ENCODE peak calls at places on chromosomes 11 and 22, in eight cellular contexts. One of them, this sample, is unnamed. For H3K79me2, the result is how much of the 10 kb centered on the place peaks cover.

GRCh38 chr11:101523634-101524260 is 60.1 kb downstream of the TRPC6 start:
- DNase-seq in PC-3: no peak
- DNase-seq in GM23248: no peak
- DNase-seq in PC-9: no peak
- DNase-seq in hepatocyte: no peak
- DNase-seq in GM23338: peak
- DNase-seq in H9: no peak
- DNase-seq in mammary epithelial cell: peak
- DNase-seq in this sample: no peak

GRCh38 chr11:10304495-10305261 is at the start of gene ADM:
- DNase-seq in GM23338: peak
- DNase-seq in PC-9: peak
- DNase-seq in mammary epithelial cell: peak
- DNase-seq in GM23248: peak
- DNase-seq in H9: peak
- DNase-seq in hepatocyte: peak
- DNase-seq in PC-3: peak
- DNase-seq in this sample: no peak

GRCh38 chr11:43992834-43993637 is 50.6 kb downstream of the C11orf96 start:
- DNase-seq in hepatocyte: no peak
- DNase-seq in PC-9: no peak
- DNase-seq in H9: no peak
- DNase-seq in PC-3: no peak
- DNase-seq in mammary epithelial cell: no peak
- DNase-seq in GM23248: peak
- DNase-seq in GM23338: no peak
- DNase-seq in this sample: no peak

GRCh38 chr22:27820896-27821866 is 19.6 kb upstream of the MN1 start:
- DNase-seq in mammary epithelial cell: peak
- DNase-seq in GM23338: no peak
- DNase-seq in PC-9: no peak
- DNase-seq in GM23248: peak
- DNase-seq in PC-3: no peak
- DNase-seq in H9: no peak
- DNase-seq in hepatocyte: no peak
- DNase-seq in this sample: no peak

GRCh38 chr11:118877487-118878173 is 6.1 kb upstream of the CXCR5 start:
- DNase-seq in PC-9: no peak
- DNase-seq in H9: no peak
- DNase-seq in PC-3: no peak
- DNase-seq in hepatocyte: no peak
- DNase-seq in GM23248: no peak
- DNase-seq in mammary epithelial cell: no peak
- DNase-seq in GM23338: no peak
- DNase-seq in this sample: no peak

GRCh38 chr11:2797181-2797711 is 88.3 kb downstream of the CDKN1C start:
- DNase-seq in PC-9: no peak
- DNase-seq in GM23338: no peak
- DNase-seq in hepatocyte: no peak
- DNase-seq in PC-3: no peak
- DNase-seq in H9: peak
- DNase-seq in mammary epithelial cell: peak
- DNase-seq in GM23248: no peak
- DNase-seq in this sample: no peak

GRCh38 chr22:36891646-36892045 is 21.8 kb upstream of the CSF2RB start:
- DNase-seq in PC-3: no peak
- DNase-seq in hepatocyte: no peak
- DNase-seq in mammary epithelial cell: no peak
- DNase-seq in H9: no peak
- DNase-seq in GM23338: no peak
- DNase-seq in PC-9: no peak
- DNase-seq in GM23248: no peak
- DNase-seq in this sample: no peak

GRCh38 chr11:117366183-117366582 is 38.5 kb downstream of the CEP164 start:
- DNase-seq in mammary epithelial cell: no peak
- DNase-seq in PC-3: no peak
- DNase-seq in H9: no peak
- DNase-seq in hepatocyte: no peak
- DNase-seq in GM23338: no peak
- DNase-seq in PC-9: no peak
- DNase-seq in GM23248: no peak
- DNase-seq in this sample: no peak

GRCh38 chr22:21972806-21973205 is 9.8 kb downstream of the TOP3B start:
- DNase-seq in GM23338: no peak
- DNase-seq in PC-9: no peak
- DNase-seq in GM23248: no peak
- DNase-seq in mammary epithelial cell: no peak
- DNase-seq in H9: no peak
- DNase-seq in hepatocyte: no peak
- DNase-seq in PC-3: no peak
- DNase-seq in this sample: no peak

GRCh38 chr11:27085605-27086004 is 45.0 kb downstream of the BBOX1 start:
- DNase-seq in hepatocyte: no peak
- DNase-seq in PC-3: no peak
- DNase-seq in H9: no peak
- DNase-seq in GM23338: no peak
- DNase-seq in mammary epithelial cell: no peak
- DNase-seq in GM23248: no peak
- DNase-seq in PC-9: no peak
- DNase-seq in this sample: no peak

GRCh38 chr11:86676533-86677154 is 4.2 kb upstream of the ME3 start:
- DNase-seq in PC-9: no peak
- DNase-seq in PC-3: peak
- DNase-seq in hepatocyte: peak
- DNase-seq in GM23338: peak
- DNase-seq in GM23248: peak
- DNase-seq in H9: peak
- DNase-seq in mammary epithelial cell: no peak
- DNase-seq in this sample: peak

GRCh38 chr11:107496011-107496410 is 38.4 kb upstream of the CWF19L2 start:
- DNase-seq in PC-3: peak
- DNase-seq in GM23248: peak
- DNase-seq in PC-9: peak
- DNase-seq in mammary epithelial cell: peak
- DNase-seq in GM23338: no peak
- DNase-seq in H9: no peak
- DNase-seq in hepatocyte: no peak
- DNase-seq in this sample: no peak

GRCh38 chr11:47495856-47496217 is 46.9 kb upstream of the RAPSN start:
- DNase-seq in mammary epithelial cell: no peak
- DNase-seq in PC-3: no peak
- DNase-seq in GM23248: peak
- DNase-seq in PC-9: no peak
- DNase-seq in H9: no peak
- DNase-seq in GM23338: no peak
- DNase-seq in hepatocyte: no peak
- DNase-seq in this sample: no peak

GRCh38 chr11:47498584-47499152 is 49.7 kb upstream of the RAPSN start:
- DNase-seq in GM23338: no peak
- DNase-seq in H9: no peak
- DNase-seq in mammary epithelial cell: no peak
- DNase-seq in PC-9: no peak
- DNase-seq in hepatocyte: no peak
- DNase-seq in GM23248: no peak
- DNase-seq in PC-3: no peak
- DNase-seq in this sample: no peak

GRCh38 chr11:47498149-47498548 is 49.2 kb upstream of the RAPSN start:
- DNase-seq in PC-3: no peak
- DNase-seq in GM23248: no peak
- DNase-seq in hepatocyte: no peak
- DNase-seq in PC-9: no peak
- DNase-seq in GM23338: no peak
- DNase-seq in H9: no peak
- DNase-seq in mammary epithelial cell: no peak
- DNase-seq in this sample: no peak

GRCh38 chr11:47496808-47497207 is 47.9 kb upstream of the RAPSN start:
- DNase-seq in PC-9: no peak
- DNase-seq in H9: no peak
- DNase-seq in GM23338: no peak
- DNase-seq in mammary epithelial cell: no peak
- DNase-seq in PC-3: no peak
- DNase-seq in hepatocyte: no peak
- DNase-seq in GM23248: no peak
- DNase-seq in this sample: no peak

DNA sequence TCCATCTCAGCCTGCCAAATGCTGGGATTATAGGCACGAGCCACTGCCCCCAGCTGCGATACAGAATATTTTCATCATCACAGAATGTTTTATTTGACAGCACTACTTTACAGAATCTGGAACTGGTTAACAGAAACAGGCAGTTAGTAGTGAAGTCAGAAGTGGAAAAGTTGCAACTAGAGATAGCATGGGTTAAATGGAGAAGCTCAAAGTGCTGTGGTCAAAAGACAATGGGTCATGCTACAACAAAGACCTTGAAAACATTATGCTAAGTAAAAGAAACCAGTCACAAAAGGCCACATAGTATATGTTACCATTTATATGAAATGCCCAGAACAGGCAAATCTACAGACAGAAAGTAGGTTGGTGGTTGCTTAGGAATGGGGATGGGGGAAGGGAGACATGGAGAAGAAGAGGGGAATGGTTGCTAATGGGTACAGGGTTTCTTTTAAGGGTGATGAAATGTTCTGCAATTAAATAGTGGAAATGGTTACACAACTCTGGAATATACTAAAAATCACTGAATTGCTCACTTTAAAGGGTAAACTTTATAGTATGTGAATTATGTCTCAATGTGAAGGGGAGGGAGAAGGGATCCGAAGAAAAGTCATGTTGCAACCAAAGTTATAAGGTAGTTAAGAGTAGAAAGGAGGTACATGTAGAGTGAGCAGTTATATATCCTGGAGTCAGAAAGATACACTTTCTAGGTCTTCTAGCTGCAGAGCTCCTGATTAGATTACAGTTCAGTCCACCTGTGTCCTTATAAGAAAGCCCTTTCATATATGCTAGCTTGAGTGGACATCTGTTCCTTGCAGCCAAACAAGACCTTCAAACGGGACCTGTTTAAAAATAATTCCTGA is 46.3 kb upstream of the RAPSN start:
- DNase-seq in PC-9: no peak
- DNase-seq in PC-3: no peak
- DNase-seq in H9: no peak
- DNase-seq in hepatocyte: no peak
- DNase-seq in mammary epithelial cell: no peak
- DNase-seq in GM23338: no peak
- DNase-seq in GM23248: peak
- DNase-seq in this sample: no peak
- H3K79me2 ChIP-seq in PC-9: half or more
- H3K79me2 ChIP-seq in PC-3: half or more
- H3K79me2 ChIP-seq in H9: under half
- H3K79me2 ChIP-seq in hepatocyte: half or more
- H3K79me2 ChIP-seq in mammary epithelial cell: half or more
- H3K79me2 ChIP-seq in GM23338: half or more
- H3K79me2 ChIP-seq in GM23248: half or more
- H3K79me2 ChIP-seq in this sample: under half

GRCh38 chr11:64340671-64341335 is 799 bp downstream of the CCDC88B start:
- DNase-seq in PC-9: no peak
- DNase-seq in GM23248: peak
- DNase-seq in mammary epithelial cell: no peak
- DNase-seq in hepatocyte: peak
- DNase-seq in H9: peak
- DNase-seq in PC-3: no peak
- DNase-seq in GM23338: peak
- DNase-seq in this sample: peak
- H3K79me2 ChIP-seq in PC-9: under half
- H3K79me2 ChIP-seq in GM23248: under half
- H3K79me2 ChIP-seq in mammary epithelial cell: under half
- H3K79me2 ChIP-seq in hepatocyte: under half
- H3K79me2 ChIP-seq in H9: under half
- H3K79me2 ChIP-seq in PC-3: under half
- H3K79me2 ChIP-seq in GM23338: under half
- H3K79me2 ChIP-seq in this sample: under half

GRCh38 chr11:67167086-67167485 is 48.0 kb downstream of the KDM2A start:
- DNase-seq in hepatocyte: no peak
- DNase-seq in H9: no peak
- DNase-seq in PC-3: no peak
- DNase-seq in GM23248: peak
- DNase-seq in PC-9: no peak
- DNase-seq in GM23338: no peak
- DNase-seq in mammary epithelial cell: no peak
- DNase-seq in this sample: no peak

GRCh38 chr11:67165595-67165994 is 46.5 kb downstream of the KDM2A start:
- DNase-seq in mammary epithelial cell: no peak
- DNase-seq in hepatocyte: no peak
- DNase-seq in PC-9: no peak
- DNase-seq in GM23338: no peak
- DNase-seq in PC-3: no peak
- DNase-seq in H9: no peak
- DNase-seq in GM23248: no peak
- DNase-seq in this sample: no peak

GRCh38 chr11:67163006-67163405 is 43.9 kb downstream of the KDM2A start:
- DNase-seq in H9: no peak
- DNase-seq in PC-9: no peak
- DNase-seq in GM23338: no peak
- DNase-seq in GM23248: no peak
- DNase-seq in mammary epithelial cell: no peak
- DNase-seq in PC-3: no peak
- DNase-seq in hepatocyte: no peak
- DNase-seq in this sample: no peak

DNA sequence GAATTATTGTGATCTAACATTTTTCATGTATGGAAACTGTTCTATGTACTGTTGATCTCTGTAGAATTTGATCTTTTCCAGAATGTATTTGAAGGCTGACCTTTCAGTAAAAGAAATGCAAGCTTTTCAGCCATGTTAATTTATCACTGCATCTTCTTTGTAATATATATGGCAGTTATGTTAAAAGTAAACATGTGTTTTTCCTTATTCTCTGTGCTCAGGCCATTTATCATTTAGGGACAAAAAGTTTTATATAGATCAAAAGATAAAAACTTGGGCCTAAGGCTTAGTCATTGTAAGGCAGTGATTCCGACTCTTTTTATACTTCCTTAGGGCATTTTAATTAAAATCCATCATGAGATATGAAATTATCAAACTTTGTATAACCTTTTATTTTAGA is 48.7 kb downstream of the KDM2A start:
- DNase-seq in hepatocyte: no peak
- DNase-seq in PC-3: peak
- DNase-seq in GM23338: no peak
- DNase-seq in GM23248: peak
- DNase-seq in mammary epithelial cell: no peak
- DNase-seq in PC-9: no peak
- DNase-seq in H9: no peak
- DNase-seq in this sample: no peak
- H3K79me2 ChIP-seq in hepatocyte: half or more
- H3K79me2 ChIP-seq in PC-3: half or more
- H3K79me2 ChIP-seq in GM23338: half or more
- H3K79me2 ChIP-seq in GM23248: half or more
- H3K79me2 ChIP-seq in mammary epithelial cell: half or more
- H3K79me2 ChIP-seq in PC-9: half or more
- H3K79me2 ChIP-seq in H9: under half
- H3K79me2 ChIP-seq in this sample: half or more

DNA sequence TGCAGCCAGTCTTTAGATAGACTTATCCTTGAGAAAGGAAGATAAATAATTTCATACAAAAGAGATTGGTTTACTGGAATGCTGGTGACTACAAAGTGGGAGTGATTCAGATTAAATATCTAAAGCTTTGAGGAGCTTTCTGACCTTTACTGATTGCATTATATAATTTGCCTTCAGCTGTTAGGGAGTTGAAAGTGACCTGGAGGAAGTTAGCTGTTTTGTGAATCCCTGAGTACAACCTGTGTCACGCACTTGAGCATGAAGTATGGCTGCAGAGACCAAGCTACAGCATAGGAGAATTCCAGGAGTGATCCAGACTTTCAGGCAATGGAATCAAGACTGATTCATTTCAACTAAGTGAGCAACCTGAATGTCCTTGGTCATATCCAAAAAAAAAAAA is 1848.3 kb upstream of the RAG2 start:
- DNase-seq in PC-9: peak
- DNase-seq in hepatocyte: no peak
- DNase-seq in mammary epithelial cell: no peak
- DNase-seq in GM23338: no peak
- DNase-seq in PC-3: peak
- DNase-seq in GM23248: no peak
- DNase-seq in H9: no peak
- DNase-seq in this sample: no peak
- H3K79me2 ChIP-seq in PC-9: under half
- H3K79me2 ChIP-seq in hepatocyte: under half
- H3K79me2 ChIP-seq in mammary epithelial cell: under half
- H3K79me2 ChIP-seq in GM23338: under half
- H3K79me2 ChIP-seq in PC-3: under half
- H3K79me2 ChIP-seq in GM23248: under half
- H3K79me2 ChIP-seq in H9: under half
- H3K79me2 ChIP-seq in this sample: under half